ENCODE peak calls at places on chromosomes 13 and 19, in nine cellular contexts. U is AG04450, Z is H9, R is Peyer's patch, S is tibial artery, J is omental fat pad, B is cardiac muscle cell, M is WTC11, X is dorsolateral prefrontal cortex. Y is an unnamed sample.

GRCh38 chr13:25352806-25353205 is 19.0 kb upstream of the ATP8A2 start:
- DNase-seq in U (no peak), Z (no peak), R (no peak), S (no peak), J (no peak), B (no peak), M (no peak), X (no peak), Y (no peak)

GRCh38 chr19:20662421-20663105 is 1.2 kb upstream of the ZNF626 start:
- DNase-seq in U (no peak), Z (no peak), R (no peak), S (no peak), J (no peak), B (no peak), M (no peak), X (no peak), Y (no peak)

GRCh38 chr19:42242071-42242511 is 311 bp downstream of the GSK3A start:
- DNase-seq in U (no peak), Z (no peak), R (no peak), S (no peak), J (no peak), B (no peak), M (no peak), X (no peak), Y (no peak)

GRCh38 chr13:108155185-108156106 is 59.9 kb downstream of the LIG4 start:
- DNase-seq in U (no peak), Z (peak; percentile 33), R (peak; percentile 80), S (no peak), J (peak; percentile 82), B (peak; percentile 65), M (peak; percentile 62), X (peak; percentile 83), Y (peak; percentile 36)

GRCh38 chr19:29622191-29623070 is 16.3 kb downstream of the POP4 start:
- DNase-seq in U (no peak), Z (peak; percentile 62), R (no peak), S (no peak), J (no peak), B (peak; percentile 24), M (no peak), X (no peak), Y (no peak)

GRCh38 chr19:29293736-29294342 is 80.9 kb upstream of the UQCRFS1 start:
- DNase-seq in U (no peak), Z (no peak), R (no peak), S (peak; percentile 41), J (no peak), B (no peak), M (no peak), X (no peak), Y (no peak)

GRCh38 chr19:54137913-54138776 is 583 bp downstream of the CNOT3 start:
- DNase-seq in U (no peak), Z (no peak), R (no peak), S (no peak), J (no peak), B (peak; percentile 37), M (no peak), X (no peak), Y (peak; percentile 55)

GRCh38 chr19:40191836-40192646 is 815 bp downstream of the MAP3K10 start:
- DNase-seq in U (no peak), Z (peak; percentile 77), R (peak; percentile 50), S (no peak), J (no peak), B (peak; percentile 61), M (peak; percentile 81), X (no peak), Y (peak; percentile 69)

GRCh38 chr13:110047511-110047910 is 259.4 kb downstream of the COL4A1 start:
- DNase-seq in U (peak; percentile 72), Z (no peak), R (no peak), S (peak; percentile 82), J (no peak), B (peak; percentile 42), M (no peak), X (no peak), Y (no peak)

GRCh38 chr13:77378662-77379061 is 51.8 kb upstream of the MYCBP2 start:
- DNase-seq in U (no peak), Z (no peak), R (no peak), S (no peak), J (no peak), B (no peak), M (no peak), X (no peak), Y (no peak)

GRCh38 chr13:26727633-26728032 is 33.0 kb downstream of the GPR12 start:
- DNase-seq in U (no peak), Z (no peak), R (no peak), S (no peak), J (no peak), B (no peak), M (no peak), X (no peak), Y (no peak)

GRCh38 chr13:29196409-29197074 is 376.4 kb downstream of the MTUS2 start:
- DNase-seq in U (no peak), Z (no peak), R (no peak), S (no peak), J (no peak), B (no peak), M (no peak), X (no peak), Y (peak; percentile 28)

GRCh38 chr19:8017808-8018207 is 12.4 kb upstream of the ELAVL1 start:
- DNase-seq in U (no peak), Z (no peak), R (peak; percentile 84), S (no peak), J (no peak), B (no peak), M (no peak), X (no peak), Y (peak; percentile 84)

GRCh38 chr19:8877854-8878705 is 45.9 kb downstream of the MBD3L1 start:
- DNase-seq in U (no peak), Z (no peak), R (no peak), S (no peak), J (no peak), B (no peak), M (no peak), X (no peak), Y (no peak)

GRCh38 chr19:6069268-6069771 is 41.0 kb downstream of the RFX2 start:
- DNase-seq in U (no peak), Z (no peak), R (peak; percentile 11), S (peak; percentile 46), J (no peak), B (no peak), M (no peak), X (no peak), Y (no peak)

GRCh38 chr13:107138468-107138867 is 570.5 kb upstream of the ARGLU1 start:
- DNase-seq in U (no peak), Z (no peak), R (no peak), S (no peak), J (no peak), B (no peak), M (no peak), X (no peak), Y (no peak)
- TF ChIP-seq CTCF in U (no peak), Z (peak; percentile 27), R (no peak), S (no peak), J (no peak), B (no peak), M (no peak), X (no peak), Y (no peak)

GRCh38 chr19:36054119-36054732 is at the start of gene THAP8:
- DNase-seq in U (peak; percentile 99), Z (peak; percentile 99), R (peak; percentile 100), S (peak; percentile 100), J (peak; percentile 99), B (peak; percentile 99), M (peak; percentile 98), X (peak; percentile 99), Y (peak; percentile 99)
- TF ChIP-seq CTCF in U (peak; percentile 60), Z (peak; percentile 60), R (peak; percentile 77), S (peak; percentile 62), J (no peak), B (peak; percentile 47), M (no peak), X (peak; percentile 53), Y (peak; percentile 24)

DNA sequence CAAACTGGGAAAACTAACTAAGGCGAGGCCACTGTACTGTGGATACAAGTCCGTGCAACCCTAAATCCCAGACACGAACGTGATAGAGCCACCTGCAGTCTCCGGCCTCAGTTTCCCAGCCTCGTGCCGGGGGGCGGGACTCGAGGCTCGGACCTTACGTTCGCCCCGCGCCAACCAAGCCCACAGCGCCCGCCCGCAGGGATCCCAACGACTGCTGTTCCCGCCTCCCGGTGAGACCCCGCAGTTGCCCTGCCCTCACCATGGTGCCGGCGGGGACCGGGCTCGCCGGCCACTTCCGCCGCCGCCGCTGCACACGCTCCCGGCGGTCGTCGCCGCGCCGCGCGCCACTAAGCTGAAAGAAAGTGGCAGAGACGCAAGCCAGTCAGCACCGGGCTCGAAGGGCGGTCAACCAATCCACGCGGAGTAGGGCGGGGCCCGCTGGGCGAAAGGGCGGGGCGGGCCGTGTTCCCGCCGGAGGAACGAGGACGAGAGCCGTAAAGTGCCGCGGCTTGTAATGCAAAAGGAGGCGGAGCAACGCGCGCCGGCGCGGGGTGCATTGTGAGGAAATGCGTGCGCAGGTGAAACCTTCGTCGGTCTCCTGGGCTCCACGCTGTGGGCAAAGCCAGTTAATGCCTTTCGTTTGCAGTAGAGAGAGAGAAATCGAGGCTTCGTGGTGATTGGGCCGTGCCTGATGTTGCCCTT is at the start of gene LSM4:
- DNase-seq in U (peak; percentile 89), Z (peak; percentile 99), R (peak; percentile 100), S (peak; percentile 99), J (peak; percentile 96), B (peak; percentile 99), M (peak; percentile 100), X (peak; percentile 97), Y (peak; percentile 99)
- TF ChIP-seq CTCF in U (peak; percentile 33), Z (peak; percentile 39), R (peak; percentile 58), S (peak; percentile 5), J (no peak), B (no peak), M (no peak), X (no peak), Y (peak; percentile 47)

GRCh38 chr13:44141213-44141724 is 232.4 kb upstream of the SERP2 start:
- DNase-seq in U (no peak), Z (no peak), R (no peak), S (no peak), J (no peak), B (peak; percentile 13), M (no peak), X (no peak), Y (no peak)

GRCh38 chr13:44142540-44142867 is 231.1 kb upstream of the SERP2 start:
- DNase-seq in U (no peak), Z (no peak), R (no peak), S (no peak), J (no peak), B (no peak), M (no peak), X (no peak), Y (no peak)

GRCh38 chr13:44142911-44143665 is 230.5 kb upstream of the SERP2 start:
- DNase-seq in U (no peak), Z (no peak), R (no peak), S (no peak), J (no peak), B (no peak), M (no peak), X (no peak), Y (no peak)

GRCh38 chr13:44140146-44140545 is 233.5 kb upstream of the SERP2 start:
- DNase-seq in U (no peak), Z (peak; percentile 46), R (peak; percentile 57), S (no peak), J (no peak), B (no peak), M (peak; percentile 44), X (no peak), Y (no peak)

GRCh38 chr13:44141725-44142539 is 231.7 kb upstream of the SERP2 start:
- DNase-seq in U (peak; percentile 86), Z (peak; percentile 98), R (peak; percentile 98), S (peak; percentile 99), J (peak; percentile 91), B (peak; percentile 98), M (peak; percentile 99), X (peak; percentile 97), Y (peak; percentile 100)
- TF ChIP-seq CTCF in U (no peak), Z (peak; percentile 13), R (peak; percentile 58), S (peak; percentile 5), J (no peak), B (no peak), M (no peak), X (peak; percentile 28), Y (no peak)